ENCODE peak calls at places on chromosomes 2 and 18, in six cellular contexts. Y, U, H, C, Q and J are unnamed samples.

GRCh38 chr2:189190696-189191095 is 11.1 kb upstream of the COL5A2 start:
- DNase-seq in Y (no peak), U (no peak), H (no peak), C (no peak), Q (no peak), J (no peak)

GRCh38 chr2:169095631-169096105 is 26.3 kb downstream of the DHRS9 start:
- DNase-seq in Y (no peak), U (peak), H (no peak), C (no peak), Q (no peak), J (peak)

GRCh38 chr2:1147873-1148612 is 197.4 kb downstream of the SNTG2 start:
- DNase-seq in Y (no peak), U (no peak), H (no peak), C (no peak), Q (no peak), J (no peak)

GRCh38 chr2:206354129-206354528 is 79.7 kb downstream of the ZDBF2 start:
- DNase-seq in Y (no peak), U (no peak), H (no peak), C (no peak), Q (no peak), J (no peak)

GRCh38 chr2:229779650-229780049 is 65.3 kb upstream of the DNER start:
- DNase-seq in Y (no peak), U (no peak), H (no peak), C (no peak), Q (no peak), J (no peak)

GRCh38 chr2:240918258-240919091 is 12.3 kb downstream of the CROCC2 start:
- DNase-seq in Y (peak), U (no peak), H (peak), C (peak), Q (no peak), J (no peak)

GRCh38 chr18:31736630-31737029 is 24.1 kb downstream of the SLC25A52 start:
- DNase-seq in Y (no peak), U (no peak), H (no peak), C (no peak), Q (no peak), J (no peak)

GRCh38 chr2:85810376-85811172 is 56.8 kb downstream of the ATOH8 start:
- DNase-seq in Y (no peak), U (no peak), H (no peak), C (no peak), Q (peak), J (no peak)

GRCh38 chr2:241774419-241775222 is 2.0 kb upstream of the GAL3ST2 start:
- DNase-seq in Y (no peak), U (peak), H (no peak), C (peak), Q (peak), J (peak)

GRCh38 chr2:216555274-216555673 is 56.6 kb downstream of the RPL37A start:
- DNase-seq in Y (no peak), U (peak), H (peak), C (peak), Q (peak), J (peak)

GRCh38 chr2:231707625-231708049 is 688 bp upstream of the PTMA start:
- DNase-seq in Y (peak), U (no peak), H (peak), C (no peak), Q (no peak), J (peak)

GRCh38 chr2:65316072-65316471 is 88.4 kb downstream of the ACTR2 start:
- DNase-seq in Y (no peak), U (peak), H (peak), C (peak), Q (peak), J (peak)

GRCh38 chr2:150207979-150208378 is 279.5 kb downstream of the RND3 start:
- DNase-seq in Y (no peak), U (no peak), H (no peak), C (no peak), Q (no peak), J (no peak)

GRCh38 chr2:120764434-120764833 is 28.8 kb downstream of the GLI2 start:
- DNase-seq in Y (no peak), U (no peak), H (no peak), C (peak), Q (no peak), J (no peak)

GRCh38 chr2:176744156-176744555 is 468.4 kb upstream of the HNRNPA3 start:
- DNase-seq in Y (no peak), U (no peak), H (no peak), C (no peak), Q (no peak), J (no peak)